ENCODE peak calls at places on chromosome 3, in nine cellular contexts. Y is frontal cortex; T is GM04504; H is mucosa of gallbladder; B is LoVo; E is germinal center; K is CD8-positive, alpha-beta memory T cell; R is A549; W is T1000. M is an unnamed sample.

GRCh38 chr3:119322021-119322522 is 27.9 kb downstream of the ARHGAP31 start:
- DNase-seq in Y (no peak), T (no peak), H (no peak), B (peak; percentile 32), E (no peak), K (no peak), R (no peak), W (no peak), M (peak; percentile 25)

GRCh38 chr3:154242766-154243165 is 81.5 kb downstream of the DHX36 start:
- DNase-seq in Y (no peak), T (no peak), H (no peak), B (no peak), E (no peak), K (no peak), R (peak; percentile 31), W (no peak), M (no peak)

GRCh38 chr3:147797095-147797494 is 387.9 kb downstream of the ZIC1 start:
- DNase-seq in Y (no peak), T (no peak), H (no peak), B (no peak), E (no peak), K (no peak), R (no peak), W (no peak), M (no peak)

GRCh38 chr3:157618075-157618760 is 115.0 kb upstream of the VEPH1 start:
- DNase-seq in Y (peak; percentile 45), T (peak; percentile 69), H (no peak), B (peak; percentile 74), E (peak; percentile 62), K (no peak), R (peak; percentile 56), W (no peak), M (peak; percentile 59)

GRCh38 chr3:25789209-25789595 is 688 bp upstream of the OXSM start:
- DNase-seq in Y (no peak), T (no peak), H (no peak), B (no peak), E (no peak), K (no peak), R (no peak), W (no peak), M (no peak)

GRCh38 chr3:9970020-9970652 is 16.5 kb downstream of the EMC3 start:
- DNase-seq in Y (no peak), T (no peak), H (no peak), B (no peak), E (no peak), K (no peak), R (peak; percentile 55), W (no peak), M (peak; percentile 45)

GRCh38 chr3:102098130-102098885 is 249.0 kb downstream of the NFKBIZ start:
- DNase-seq in Y (no peak), T (no peak), H (no peak), B (no peak), E (no peak), K (no peak), R (no peak), W (no peak), M (no peak)

GRCh38 chr3:30555968-30556367 is 50.4 kb upstream of the TGFBR2 start:
- DNase-seq in Y (no peak), T (no peak), H (no peak), B (no peak), E (no peak), K (no peak), R (no peak), W (no peak), M (no peak)

M was measured in cardiac muscle cell.